ENCODE peak calls at places on chromosomes 2 and 18, in four cellular contexts. V is neural crest cell, L is GM13977, S is GM13976. G is an unnamed sample.

GRCh38 chr2:196088209-196088608 is 19.6 kb upstream of the DNAH7 start:
- DNase-seq in V (no peak), L (no peak), S (no peak), G (no peak)

GRCh38 chr2:36178384-36178783 is 177.2 kb upstream of the CRIM1 start:
- DNase-seq in V (no peak), L (no peak), S (no peak), G (no peak)

GRCh38 chr2:217398101-217398500 is 538.2 kb upstream of the TNP1 start:
- DNase-seq in V (no peak), L (no peak), S (no peak), G (no peak)

GRCh38 chr18:76689646-76690264 is 132.6 kb upstream of the ZNF236 start:
- DNase-seq in V (no peak), L (no peak), S (no peak), G (no peak)

GRCh38 chr2:180412224-180412623 is 405.1 kb upstream of the CWC22 start:
- DNase-seq in V (no peak), L (no peak), S (no peak), G (no peak)

GRCh38 chr2:20065885-20066602 is 14.6 kb upstream of the LAPTM4A start:
- DNase-seq in V (no peak), L (no peak), S (no peak), G (no peak)

GRCh38 chr18:70288851-70289328 is at the start of gene SOCS6:
- DNase-seq in V (peak), L (peak), S (peak), G (peak)

GRCh38 chr2:181546086-181546485 is 88.9 kb downstream of the ITGA4 start:
- DNase-seq in V (no peak), L (no peak), S (no peak), G (no peak)

GRCh38 chr2:64910972-64911433 is 78.2 kb upstream of the SLC1A4 start:
- DNase-seq in V (no peak), L (no peak), S (no peak), G (no peak)

GRCh38 chr2:222538535-222538934 is 114.2 kb downstream of the SGPP2 start:
- DNase-seq in V (no peak), L (no peak), S (no peak), G (no peak)

DNA sequence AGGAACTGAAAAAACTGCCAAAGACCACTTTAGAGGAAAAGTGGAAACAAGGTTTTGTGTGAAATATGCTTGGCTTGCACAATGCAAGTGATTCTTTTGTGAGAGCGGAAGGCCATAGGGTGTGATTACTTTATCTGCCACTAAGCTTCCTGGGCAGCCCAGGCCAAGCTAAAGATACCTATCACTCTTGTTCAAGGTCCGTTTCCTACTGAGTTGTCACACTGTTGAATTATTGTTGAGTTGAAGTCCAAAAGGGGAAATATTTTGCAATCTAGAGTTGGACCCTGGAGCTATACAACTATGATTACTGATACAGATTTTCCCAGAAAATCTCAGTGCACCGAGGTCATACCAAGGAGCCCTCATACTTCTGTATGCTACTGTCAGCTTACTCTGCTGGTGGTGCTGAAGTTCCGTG is 72.7 kb upstream of the CTAGE1 start:
- DNase-seq in V (no peak), L (no peak), S (no peak), G (no peak)
- TF ChIP-seq CTCF in V (peak), L (no peak), S (no peak), G (no peak)

DNA sequence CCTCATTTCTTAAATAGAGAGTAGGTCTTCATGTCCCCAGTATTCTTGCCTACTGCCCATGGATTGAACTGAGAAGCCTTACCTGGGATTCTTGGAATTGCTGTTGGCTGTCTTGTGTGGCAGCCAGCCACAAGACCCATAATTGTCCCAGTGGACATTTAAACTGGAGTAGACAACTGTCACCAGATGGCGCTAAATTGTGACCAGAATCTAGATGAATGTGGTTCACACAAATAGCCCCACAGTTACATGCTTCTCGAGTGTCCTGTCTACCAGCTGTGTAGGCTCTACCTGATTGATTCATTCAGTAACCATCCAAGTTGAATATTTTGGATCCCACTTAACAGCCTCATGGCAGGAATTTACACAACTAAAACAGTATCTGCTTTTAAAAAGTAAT is 73.2 kb downstream of the MAP4K4 start:
- DNase-seq in V (peak), L (peak), S (peak), G (no peak)
- TF ChIP-seq CTCF in V (peak), L (peak), S (peak), G (peak)

DNA sequence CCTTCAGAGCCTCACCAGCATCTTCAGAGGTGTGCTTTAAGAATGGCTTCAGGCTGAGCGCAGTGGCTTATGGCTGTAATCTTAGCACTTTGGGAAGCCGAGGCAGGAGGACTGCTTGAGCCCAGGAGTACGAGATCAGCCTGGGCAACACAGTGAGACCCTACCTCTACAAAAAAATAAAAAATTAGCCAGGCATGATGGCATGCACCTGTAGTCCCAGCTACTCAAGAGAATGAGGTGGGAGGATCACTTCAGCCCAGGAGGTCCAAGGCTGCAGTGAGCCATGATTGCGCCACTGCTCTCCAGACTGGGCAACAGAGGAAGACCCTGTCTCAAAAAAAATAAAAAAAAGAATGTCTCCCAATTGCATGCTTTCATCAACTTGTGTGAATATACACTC is 133.3 kb upstream of the ARL5A start:
- DNase-seq in V (no peak), L (no peak), S (no peak), G (no peak)
- TF ChIP-seq CTCF in V (no peak), L (no peak), S (no peak), G (no peak)

GRCh38 chr18:9334351-9335254 is at the start of gene TWSG1:
- DNase-seq in V (peak), L (peak), S (peak), G (peak)

GRCh38 chr18:9336827-9337226 is 2.3 kb downstream of the TWSG1 start:
- DNase-seq in V (no peak), L (no peak), S (no peak), G (no peak)

GRCh38 chr18:9330419-9330818 is 4.2 kb upstream of the TWSG1 start:
- DNase-seq in V (no peak), L (no peak), S (no peak), G (no peak)

GRCh38 chr18:9335255-9336045 is 877 bp downstream of the TWSG1 start:
- DNase-seq in V (no peak), L (peak), S (no peak), G (no peak)

DNA sequence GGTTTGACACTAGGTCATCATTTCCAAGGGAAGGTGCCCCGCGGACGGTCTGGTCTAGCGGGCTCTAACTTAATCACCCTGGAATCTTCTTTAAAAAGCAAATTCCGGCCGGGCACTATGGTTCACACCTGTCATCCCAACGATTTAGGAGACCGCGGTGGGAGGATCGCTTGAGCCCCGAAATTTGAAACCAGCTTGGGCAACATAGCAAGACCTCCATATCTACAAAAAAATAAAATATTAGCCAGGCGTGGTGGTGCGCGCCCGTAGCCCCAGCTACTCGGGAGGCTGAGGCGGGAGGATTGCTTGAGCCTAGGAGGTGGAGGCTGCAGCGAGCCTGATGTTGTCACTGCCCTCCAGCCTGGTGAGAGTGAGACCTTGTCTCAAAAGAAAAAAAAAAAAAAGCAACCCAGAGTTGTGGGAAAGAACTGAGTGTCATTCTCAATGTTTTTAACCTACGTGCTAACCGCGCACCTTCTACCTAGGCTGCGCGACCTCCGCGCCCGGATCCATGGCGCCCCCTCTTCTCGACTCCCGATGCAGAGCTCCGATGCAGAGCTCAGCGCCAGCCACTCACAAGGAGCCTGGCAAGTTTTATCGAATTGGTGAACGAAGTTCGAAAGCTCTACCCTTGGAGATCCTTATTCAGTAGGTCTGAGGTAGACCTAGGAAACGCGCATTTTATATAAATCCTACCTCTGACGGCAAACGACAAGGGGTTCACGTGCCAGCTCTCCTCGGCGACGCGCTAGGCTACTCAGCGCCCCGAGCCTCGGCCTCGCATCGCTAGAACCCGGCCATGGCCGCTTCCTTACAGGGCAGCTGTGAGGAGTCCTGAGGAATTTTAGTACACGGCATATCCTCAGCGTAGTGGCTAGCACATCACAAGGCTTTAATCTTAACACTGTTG is 877 bp upstream of the TWSG1 start:
- DNase-seq in V (peak), L (peak), S (no peak), G (no peak)
- TF ChIP-seq CTCF in V (no peak), L (peak), S (no peak), G (no peak)